ENCODE peak calls at places on chromosomes 11 and 22, in four cellular contexts. R is stimulated activated CD4-positive, alpha-beta T cell treated with anti-CD3 and anti-CD28 coated beads, Interleukin-1b, Interleukin-23, amount 100 ng/mL, for 1 hour; V is fibroblast of pulmonary artery; N is thoracic aorta. L is an unnamed sample.

GRCh38 chr11:62514151-62514550 is 32.5 kb downstream of the AHNAK start:
- DNase-seq in N (no peak), R (no peak), V (no peak), L (no peak)

GRCh38 chr11:1927151-1928037 is 7.9 kb downstream of the TNNT3 start:
- DNase-seq in N (no peak), R (no peak), V (no peak), L (no peak)

GRCh38 chr11:118265954-118266353 is 1.9 kb upstream of the MPZL2 start:
- DNase-seq in V (no peak), N (no peak), R (no peak), L (no peak)

GRCh38 chr11:104538313-104538712 is 359.9 kb downstream of the CASP12 start:
- DNase-seq in N (no peak), R (no peak), V (no peak), L (no peak)

GRCh38 chr11:7088921-7089320 is at the start of gene RBMXL2:
- DNase-seq in V (peak; percentile 2), N (no peak), R (no peak), L (no peak)

GRCh38 chr11:122505304-122506006 is 150.1 kb upstream of the UBASH3B start:
- DNase-seq in R (no peak), N (peak; percentile 65), V (peak; percentile 92), L (peak; percentile 43)

GRCh38 chr11:72002841-72003775 is 4.4 kb downstream of the IL18BP start:
- DNase-seq in N (no peak), R (no peak), V (no peak), L (no peak)

GRCh38 chr11:116132273-116132978 is 628.2 kb upstream of the CADM1 start:
- DNase-seq in N (no peak), V (no peak), R (no peak), L (no peak)

GRCh38 chr11:73493838-73494598 is 103.9 kb downstream of the FAM168A start:
- DNase-seq in N (no peak), V (peak; percentile 87), R (no peak), L (no peak)

GRCh38 chr22:41818596-41818995 is 14.3 kb upstream of the SREBF2 start:
- DNase-seq in R (no peak), V (no peak), N (no peak), L (no peak)

GRCh38 chr22:49017769-49018330 is 809.8 kb downstream of the BRD1 start:
- DNase-seq in N (no peak), V (no peak), R (no peak), L (no peak)

GRCh38 chr11:66069715-66070603 is at the start of gene PACS1:
- DNase-seq in N (no peak), V (peak; percentile 88), R (peak; percentile 60), L (no peak)

GRCh38 chr22:36383110-36383581 is 4.6 kb downstream of the MYH9 start:
- DNase-seq in N (no peak), V (peak; percentile 59), R (no peak), L (no peak)

GRCh38 chr11:81986556-81987161 is 747.0 kb downstream of the FAM181B start:
- DNase-seq in N (no peak), V (no peak), R (no peak), L (no peak)

L was measured in NCI-H187.